ENCODE peak calls at places on chromosomes 6 and 20, in nine cellular contexts. V, E, K, U, Q, N, P, C and J are unnamed samples.

GRCh38 chr6:119355157-119355556 is 5.6 kb upstream of the MAN1A1 start:
- DNase-seq in P (no peak), U (no peak), N (no peak), V (no peak), Q (no peak), E (no peak), C (no peak), K (no peak), J (no peak)

GRCh38 chr6:71889366-71889765 is 3.0 kb downstream of the RIMS1 start:
- DNase-seq in N (no peak), Q (no peak), K (no peak), U (no peak), P (no peak), V (no peak), E (no peak), C (no peak), J (no peak)

GRCh38 chr6:35065441-35065800 is 75.7 kb downstream of the TCP11 start:
- DNase-seq in Q (no peak), C (no peak), U (no peak), K (no peak), E (no peak), V (no peak), N (no peak), P (no peak), J (no peak)

GRCh38 chr20:36895036-36895435 is 19.1 kb downstream of the TLDC2 start:
- DNase-seq in U (no peak), V (no peak), C (no peak), N (no peak), Q (no peak), P (no peak), E (no peak), K (no peak), J (no peak)

GRCh38 chr6:159646731-159647130 is 46.3 kb downstream of the SOD2 start:
- DNase-seq in V (no peak), P (no peak), Q (no peak), E (no peak), C (no peak), K (no peak), U (no peak), N (no peak), J (no peak)

GRCh38 chr20:49418156-49418555 is 64.3 kb downstream of the KCNB1 start:
- DNase-seq in C (no peak), E (no peak), K (no peak), N (no peak), P (no peak), Q (no peak), V (no peak), U (no peak), J (no peak)

GRCh38 chr6:122568350-122568749 is 41.9 kb upstream of the PKIB start:
- DNase-seq in V (no peak), N (no peak), E (no peak), P (no peak), C (no peak), Q (no peak), K (no peak), U (no peak), J (no peak)

GRCh38 chr20:53668981-53669380 is 75.3 kb upstream of the ZNF217 start:
- DNase-seq in K (no peak), U (no peak), V (no peak), E (peak; percentile 59), N (no peak), Q (no peak), C (no peak), P (no peak), J (no peak)

GRCh38 chr20:35630636-35631035 is 15.0 kb downstream of the SPAG4 start:
- DNase-seq in P (no peak), V (no peak), Q (no peak), E (no peak), K (no peak), C (no peak), N (no peak), U (no peak), J (no peak)

GRCh38 chr6:166026586-166027126 is 141.0 kb downstream of the TBXT start:
- DNase-seq in K (no peak), C (peak; percentile 50), Q (no peak), N (no peak), E (no peak), U (no peak), V (no peak), P (no peak), J (no peak)

GRCh38 chr6:5782783-5783567 is 223.8 kb downstream of the NRN1 start:
- DNase-seq in C (no peak), N (no peak), P (peak; percentile 31), Q (no peak), E (no peak), V (no peak), U (no peak), K (peak; percentile 49), J (no peak)

GRCh38 chr6:111482236-111482958 is 621 bp downstream of the REV3L start:
- DNase-seq in K (peak; percentile 56), C (peak; percentile 88), E (peak; percentile 78), N (peak; percentile 72), V (peak; percentile 48), U (no peak), Q (peak; percentile 62), P (peak; percentile 55), J (peak; percentile 69)

GRCh38 chr20:9028419-9028818 is 40.5 kb upstream of the PLCB4 start:
- DNase-seq in N (no peak), Q (no peak), V (no peak), E (no peak), C (no peak), P (no peak), U (no peak), K (no peak), J (no peak)

GRCh38 chr20:16803965-16804792 is 56.0 kb downstream of the OTOR start:
- DNase-seq in N (no peak), K (peak; percentile 54), E (peak; percentile 81), P (peak; percentile 23), V (peak; percentile 67), Q (peak; percentile 82), U (peak; percentile 77), C (no peak), J (no peak)

GRCh38 chr6:75427342-75427741 is 66.3 kb downstream of the FILIP1 start:
- DNase-seq in U (no peak), C (no peak), E (no peak), V (no peak), P (no peak), K (no peak), Q (no peak), N (no peak), J (no peak)

GRCh38 chr6:145214570-145214969 is 520.8 kb downstream of the EPM2A start:
- DNase-seq in U (peak; percentile 53), N (no peak), C (no peak), Q (peak; percentile 57), P (no peak), V (no peak), K (no peak), E (peak; percentile 52), J (no peak)

GRCh38 chr6:25925808-25926325 is 4.6 kb downstream of the SLC17A2 start:
- DNase-seq in U (no peak), N (no peak), Q (no peak), V (no peak), E (no peak), K (no peak), P (no peak), C (no peak), J (no peak)

GRCh38 chr20:41161886-41162285 is 24.5 kb downstream of the PLCG1 start:
- DNase-seq in P (no peak), E (no peak), U (no peak), C (no peak), Q (no peak), V (no peak), K (no peak), N (no peak), J (no peak)

GRCh38 chr6:38415231-38416005 is 224.3 kb downstream of the BTBD9 start:
- DNase-seq in Q (no peak), N (no peak), K (no peak), C (no peak), V (no peak), P (no peak), E (no peak), U (no peak), J (no peak)

GRCh38 chr6:161596807-161597505 is 323.1 kb upstream of the AGPAT4 start:
- DNase-seq in Q (no peak), N (no peak), P (no peak), E (no peak), C (no peak), U (no peak), V (no peak), K (no peak), J (no peak)
- H3K4me1 ChIP-seq in Q (no peaks in the 10 kb centered on the region), N (no peaks in the 10 kb centered on the region), P (no peaks in the 10 kb centered on the region), E (no peaks in the 10 kb centered on the region), C (no peaks in the 10 kb centered on the region), U (no peaks in the 10 kb centered on the region), V (no peaks in the 10 kb centered on the region), K (no peaks in the 10 kb centered on the region), J (no peaks in the 10 kb centered on the region)

DNA sequence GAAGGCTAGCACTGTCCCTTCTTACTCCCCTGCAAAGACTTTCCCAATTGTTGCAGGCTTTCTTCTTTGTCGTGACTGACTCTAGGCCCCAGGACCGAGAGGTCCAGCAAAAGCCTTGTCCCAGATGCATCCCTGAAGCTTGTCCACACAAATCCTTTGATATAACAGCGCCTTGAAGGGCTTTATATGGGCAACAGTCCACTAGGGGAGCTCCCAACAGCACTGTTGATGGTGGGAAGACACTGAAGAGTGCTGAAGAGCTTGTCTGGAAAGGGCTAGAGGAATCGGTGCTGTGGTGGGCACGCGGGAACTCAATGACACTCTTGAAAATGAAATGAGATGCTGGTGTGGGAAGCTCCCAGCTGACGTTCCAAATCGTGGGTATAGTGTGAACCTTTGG is 316.1 kb upstream of the CDH4 start:
- DNase-seq in Q (peak; percentile 4), V (no peak), C (no peak), N (no peak), U (no peak), K (no peak), E (no peak), P (no peak), J (no peak)
- TF ChIP-seq CTCF in Q (peak; percentile 4), V (no peak), C (no peak), N (no peak), U (no peak), K (no peak), E (no peak), P (no peak), J (no peak)

DNA sequence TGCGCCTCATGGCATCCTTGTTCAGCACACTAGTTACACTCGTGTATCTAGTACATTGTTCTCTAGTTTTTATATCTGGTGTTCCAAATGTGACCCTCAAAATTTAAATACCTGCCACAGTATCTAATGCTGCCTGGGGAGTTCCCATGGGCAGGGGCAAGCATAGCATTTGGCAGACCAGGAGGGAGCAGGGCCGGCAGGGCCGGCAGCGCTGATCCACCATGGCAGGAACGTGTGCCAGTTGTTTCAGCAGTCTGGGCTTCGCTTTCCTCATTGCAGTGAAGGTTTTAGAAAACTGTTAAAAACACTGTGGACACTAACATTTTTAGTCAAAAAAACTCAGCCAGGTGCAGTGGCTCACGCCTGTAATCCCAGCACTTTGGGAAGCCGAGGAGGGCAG is 19.2 kb downstream of the NANP start:
- DNase-seq in K (no peak), N (no peak), Q (no peak), C (no peak), U (no peak), E (no peak), V (no peak), P (no peak), J (no peak)
- H3K4me1 ChIP-seq in K (no peaks in the 10 kb centered on the region), N (no peaks in the 10 kb centered on the region), Q (no peaks in the 10 kb centered on the region), C (no peaks in the 10 kb centered on the region), U (no peaks in the 10 kb centered on the region), E (no peaks in the 10 kb centered on the region), V (no peaks in the 10 kb centered on the region), P (no peaks in the 10 kb centered on the region), J (no peaks in the 10 kb centered on the region)

DNA sequence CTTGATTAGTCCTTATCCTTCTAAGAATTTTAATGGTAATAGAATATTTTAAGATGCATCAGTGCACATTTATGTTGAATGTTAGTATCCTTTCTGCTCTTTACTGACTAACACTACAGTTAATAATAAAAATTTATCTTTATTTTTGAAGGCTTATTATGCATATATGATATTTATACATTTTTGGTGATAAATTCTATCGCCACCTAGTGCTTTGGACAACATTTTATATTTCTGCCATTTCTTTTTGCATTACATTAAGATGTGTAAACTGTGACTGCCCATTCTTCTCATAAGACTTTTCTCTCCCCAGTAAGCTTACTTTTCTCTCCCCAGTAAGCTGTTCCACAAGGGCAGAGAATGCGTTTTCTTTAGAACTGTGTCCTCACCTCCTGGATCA is 252.3 kb downstream of the GRIK2 start:
- DNase-seq in N (no peak), K (no peak), U (no peak), V (no peak), C (no peak), P (no peak), Q (no peak), E (no peak), J (no peak)
- TF ChIP-seq CTCF in N (no peak), K (no peak), U (peak; percentile 30), V (no peak), C (no peak), P (no peak), Q (no peak), E (peak; percentile 14), J (no peak)